ENCODE peak calls at places on chromosomes 16 and 17, in six cellular contexts. O is MCF 10A; U is activated naive CD8-positive, alpha-beta T cell treated with anti-CD3 and anti-CD28 coated beads for 36 hours; N is nephron progenitor cell; H is EH; D is coronary artery. M is an unnamed sample.
A peak's percentile ranks its signal among the peaks of the same experiment; 100 is the strongest.

GRCh38 chr17:15106540-15106939 is 158.6 kb downstream of the PMP22 start:
- DNase-seq in O (peak; percentile 66), D (no peak), N (no peak), H (peak; percentile 29), U (no peak), M (no peak)

GRCh38 chr17:32443827-32444300 is 446 bp upstream of the PSMD11 start:
- DNase-seq in H (no peak), N (no peak), D (no peak), U (no peak), O (no peak), M (peak; percentile 24)

GRCh38 chr17:66661411-66661843 is 173.5 kb upstream of the CACNG5 start:
- DNase-seq in H (peak; percentile 26), D (no peak), N (no peak), U (no peak), O (peak; percentile 98), M (no peak)

GRCh38 chr17:17362531-17362930 is 59.4 kb downstream of the NT5M start:
- DNase-seq in U (no peak), H (no peak), O (no peak), D (no peak), N (no peak), M (peak; percentile 68)

GRCh38 chr17:49951362-49952080 is 17.5 kb upstream of the DLX4 start:
- DNase-seq in D (no peak), N (no peak), U (no peak), H (peak; percentile 48), O (peak; percentile 43), M (no peak)

GRCh38 chr17:6269474-6269873 is 165.4 kb downstream of the AIPL1 start:
- DNase-seq in U (peak; percentile 20), H (peak; percentile 48), N (peak; percentile 90), O (peak; percentile 62), D (no peak), M (no peak)

GRCh38 chr16:81680444-81681263 is 98.4 kb upstream of the PLCG2 start:
- DNase-seq in O (no peak), N (no peak), D (no peak), U (no peak), H (no peak), M (no peak)

GRCh38 chr17:81722184-81723120 is 10.4 kb downstream of the SLC25A10 start:
- DNase-seq in U (no peak), D (no peak), N (no peak), O (no peak), H (no peak), M (no peak)

GRCh38 chr17:29959658-29960337 is 18.4 kb downstream of the EFCAB5 start:
- DNase-seq in D (no peak), N (no peak), O (peak; percentile 39), U (no peak), H (peak; percentile 42), M (no peak)

GRCh38 chr17:57955183-57955952 is at the start of gene CUEDC1:
- DNase-seq in N (peak; percentile 90), H (peak; percentile 72), O (peak; percentile 53), D (peak; percentile 87), U (peak; percentile 75), M (peak; percentile 94)

GRCh38 chr17:66527335-66527734 is 224.9 kb downstream of the PRKCA start:
- DNase-seq in O (no peak), D (no peak), N (no peak), U (no peak), H (no peak), M (no peak)

GRCh38 chr16:89324056-89325010 is 106.8 kb downstream of the ZNF778 start:
- DNase-seq in D (peak; percentile 35), O (no peak), N (no peak), H (peak; percentile 87), U (peak; percentile 60), M (no peak)

GRCh38 chr17:50487213-50488096 is 8.8 kb downstream of the RSAD1 start:
- DNase-seq in N (no peak), U (no peak), D (peak; percentile 69), O (peak; percentile 90), H (no peak), M (peak; percentile 62)

GRCh38 chr17:80169784-80170500 is at the start of gene CARD14:
- DNase-seq in N (no peak), O (no peak), D (no peak), U (no peak), H (no peak), M (no peak)

GRCh38 chr17:67477687-67478086 is 100.6 kb downstream of the PITPNC1 start:
- DNase-seq in D (no peak), U (peak; percentile 68), H (peak; percentile 60), N (no peak), O (peak; percentile 24), M (no peak)

GRCh38 chr17:80796430-80796861 is 195.2 kb upstream of the CHMP6 start:
- DNase-seq in U (no peak), N (no peak), O (no peak), H (no peak), D (no peak), M (peak; percentile 42)

GRCh38 chr17:51912939-51913338 is 245.6 kb downstream of the CA10 start:
- DNase-seq in H (no peak), U (no peak), N (no peak), O (no peak), D (no peak), M (no peak)

GRCh38 chr16:30805370-30806169 is 18.6 kb upstream of the ZNF629 start:
- DNase-seq in N (peak; percentile 81), U (peak; percentile 56), H (peak; percentile 85), O (peak; percentile 81), D (peak; percentile 90), M (peak; percentile 77)

GRCh38 chr17:27912989-27913388 is 19.8 kb upstream of the LYRM9 start:
- DNase-seq in D (no peak), N (no peak), O (no peak), U (no peak), H (peak; percentile 46), M (no peak)

GRCh38 chr16:17328971-17329370 is 141.8 kb downstream of the XYLT1 start:
- DNase-seq in N (no peak), O (no peak), D (no peak), H (peak; percentile 33), U (no peak), M (no peak)

GRCh38 chr17:6471531-6472465 is 27.5 kb downstream of the PIMREG start:
- DNase-seq in U (no peak), H (peak; percentile 84), N (no peak), O (peak; percentile 94), D (no peak), M (no peak)

GRCh38 chr17:39281806-39282205 is 56.1 kb upstream of the STAC2 start:
- DNase-seq in D (no peak), U (no peak), N (no peak), H (peak; percentile 73), O (no peak), M (no peak)

GRCh38 chr17:46157443-46158107 is 35.7 kb downstream of the KANSL1 start:
- DNase-seq in U (no peak), N (no peak), H (peak; percentile 73), D (no peak), O (no peak), M (no peak)

GRCh38 chr17:33501185-33501584 is 208.1 kb upstream of the ASIC2 start:
- DNase-seq in D (no peak), N (no peak), O (no peak), H (no peak), U (no peak), M (no peak)

GRCh38 chr17:51059781-51060180 is 60.9 kb downstream of the SPAG9 start:
- DNase-seq in N (no peak), U (no peak), O (no peak), D (no peak), H (peak; percentile 80), M (no peak)

GRCh38 chr17:42577532-42578281 is at the start of gene PSMC3IP:
- DNase-seq in H (peak; percentile 95), O (peak; percentile 95), D (peak; percentile 97), U (peak; percentile 95), N (peak; percentile 94), M (peak; percentile 95)

GRCh38 chr17:44677136-44677535 is 12.4 kb downstream of the CCDC43 start:
- DNase-seq in D (no peak), O (peak; percentile 4), N (no peak), U (no peak), H (peak; percentile 77), M (no peak)

GRCh38 chr17:76626442-76626841 is 17.1 kb downstream of the ST6GALNAC1 start:
- DNase-seq in U (no peak), N (no peak), D (no peak), H (no peak), O (peak; percentile 78), M (no peak)

GRCh38 chr17:1577186-1577585 is 14.6 kb upstream of the PITPNA start:
- DNase-seq in D (peak; percentile 97), U (no peak), O (peak; percentile 97), H (peak; percentile 91), N (no peak), M (peak; percentile 97)

GRCh38 chr16:27103954-27104353 is 37.2 kb downstream of the C16orf82 start:
- DNase-seq in N (no peak), U (no peak), H (no peak), O (no peak), D (peak; percentile 55), M (no peak)